ENCODE peak calls at places on chromosome 1, in nine cellular contexts. G, M, E, O, F, J, A, N and X are unnamed samples.

GRCh38 chr1:237258871-237259270 is 216.9 kb downstream of the RYR2 start:
- DNase-seq in F (no peak), G (no peak), J (no peak), E (peak; percentile 32), O (no peak), M (no peak), A (no peak), N (no peak), X (peak; percentile 79)

GRCh38 chr1:151545542-151545941 is 5.4 kb downstream of the TUFT1 start:
- DNase-seq in F (no peak), E (no peak), J (no peak), A (no peak), O (no peak), G (peak; percentile 2), M (no peak), N (no peak), X (no peak)

GRCh38 chr1:95728841-95729240 is 494.8 kb downstream of the RWDD3 start:
- DNase-seq in E (no peak), M (no peak), F (no peak), N (no peak), O (no peak), A (no peak), G (no peak), J (no peak), X (no peak)

GRCh38 chr1:27135920-27136551 is 18.9 kb downstream of the SLC9A1 start:
- DNase-seq in A (no peak), M (no peak), O (no peak), N (no peak), G (peak; percentile 48), J (no peak), F (no peak), E (no peak), X (peak; percentile 67)

GRCh38 chr1:187734427-187734826 is 905.7 kb downstream of the PLA2G4A start:
- DNase-seq in J (no peak), G (no peak), N (no peak), E (no peak), F (no peak), M (no peak), A (no peak), O (no peak), X (no peak)

GRCh38 chr1:51214615-51215131 is 21.4 kb upstream of the RNF11 start:
- DNase-seq in O (no peak), G (peak; percentile 92), J (no peak), E (peak; percentile 43), M (peak; percentile 73), F (no peak), A (no peak), N (no peak), X (no peak)

GRCh38 chr1:211939876-211940468 is 95.4 kb downstream of the INTS7 start:
- DNase-seq in G (no peak), A (no peak), M (no peak), F (no peak), O (no peak), J (no peak), N (no peak), E (no peak), X (no peak)

GRCh38 chr1:150807674-150808073 is 386 bp downstream of the CTSK start:
- DNase-seq in E (no peak), M (no peak), F (no peak), G (peak; percentile 41), O (no peak), J (no peak), N (no peak), A (no peak), X (no peak)

GRCh38 chr1:175822575-175822974 is 79.2 kb upstream of the TNR start:
- DNase-seq in F (no peak), M (no peak), G (peak; percentile 86), O (no peak), E (no peak), A (no peak), J (no peak), N (no peak), X (no peak)

GRCh38 chr1:218298398-218298797 is 13.3 kb downstream of the RRP15 start:
- DNase-seq in J (no peak), F (no peak), M (no peak), E (no peak), A (no peak), G (no peak), N (no peak), O (no peak), X (no peak)

GRCh38 chr1:201172999-201173610 is 17.5 kb upstream of the IGFN1 start:
- DNase-seq in N (no peak), M (no peak), F (no peak), J (no peak), G (peak; percentile 57), A (peak; percentile 52), E (no peak), O (no peak), X (no peak)

GRCh38 chr1:47223174-47223920 is 8.7 kb downstream of the TAL1 start:
- DNase-seq in E (peak; percentile 6), F (no peak), N (no peak), A (no peak), M (no peak), J (no peak), G (no peak), O (no peak), X (no peak)
- H3K27me3 ChIP-seq in E (peaks cover 27% of the 10 kb centered on the region), F (peaks cover 70% of the 10 kb centered on the region), N (peaks cover 38% of the 10 kb centered on the region), A (peaks cover 78% of the 10 kb centered on the region), M (peaks cover 88% of the 10 kb centered on the region), J (peaks cover 71% of the 10 kb centered on the region), G (peaks cover 63% of the 10 kb centered on the region), O (peaks cover 4% of the 10 kb centered on the region), X (no peaks in the 10 kb centered on the region)

GRCh38 chr1:193417420-193417819 is 231.0 kb upstream of the B3GALT2 start:
- DNase-seq in M (no peak), F (no peak), G (peak; percentile 35), N (peak; percentile 79), A (no peak), O (no peak), J (no peak), E (peak; percentile 15), X (no peak)

GRCh38 chr1:193421487-193421886 is 235.1 kb upstream of the B3GALT2 start:
- DNase-seq in G (no peak), J (no peak), N (no peak), O (no peak), F (no peak), A (no peak), E (no peak), M (no peak), X (no peak)

GRCh38 chr1:193417945-193418744 is 231.7 kb upstream of the B3GALT2 start:
- DNase-seq in N (no peak), F (no peak), O (no peak), G (peak; percentile 54), E (no peak), M (no peak), J (no peak), A (no peak), X (no peak)

GRCh38 chr1:193416226-193416625 is 229.8 kb upstream of the B3GALT2 start:
- DNase-seq in A (no peak), E (no peak), J (no peak), N (no peak), G (no peak), F (no peak), M (no peak), O (no peak), X (no peak)

DNA sequence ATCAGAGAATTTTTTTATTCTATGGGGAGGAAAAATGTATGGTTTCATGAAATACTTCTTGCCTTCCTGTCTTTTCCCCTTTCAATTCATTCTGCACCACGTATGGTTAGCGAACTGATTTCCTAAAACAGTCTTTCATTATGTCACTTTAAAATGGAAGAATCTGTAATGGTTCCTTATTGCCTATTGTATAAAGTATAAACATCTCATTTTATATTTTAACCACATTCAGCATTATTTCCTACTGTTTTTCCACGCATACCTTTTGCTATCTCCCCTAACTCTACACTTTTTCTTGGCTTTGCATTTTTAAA is 232.3 kb upstream of the B3GALT2 start:
- DNase-seq in G (no peak), M (no peak), E (no peak), N (no peak), O (no peak), F (no peak), J (no peak), A (no peak), X (no peak)
- H3K4me3 ChIP-seq in G (peak overlapping the region; percentile 78), M (no peak overlapping the region), E (peak overlapping the region; percentile 28), N (peak overlapping the region; percentile 13), O (peak overlapping the region; percentile 25), F (peak overlapping the region; percentile 41), J (no peak overlapping the region), A (peak overlapping the region; percentile 50), X (peak overlapping the region; percentile 64)

DNA sequence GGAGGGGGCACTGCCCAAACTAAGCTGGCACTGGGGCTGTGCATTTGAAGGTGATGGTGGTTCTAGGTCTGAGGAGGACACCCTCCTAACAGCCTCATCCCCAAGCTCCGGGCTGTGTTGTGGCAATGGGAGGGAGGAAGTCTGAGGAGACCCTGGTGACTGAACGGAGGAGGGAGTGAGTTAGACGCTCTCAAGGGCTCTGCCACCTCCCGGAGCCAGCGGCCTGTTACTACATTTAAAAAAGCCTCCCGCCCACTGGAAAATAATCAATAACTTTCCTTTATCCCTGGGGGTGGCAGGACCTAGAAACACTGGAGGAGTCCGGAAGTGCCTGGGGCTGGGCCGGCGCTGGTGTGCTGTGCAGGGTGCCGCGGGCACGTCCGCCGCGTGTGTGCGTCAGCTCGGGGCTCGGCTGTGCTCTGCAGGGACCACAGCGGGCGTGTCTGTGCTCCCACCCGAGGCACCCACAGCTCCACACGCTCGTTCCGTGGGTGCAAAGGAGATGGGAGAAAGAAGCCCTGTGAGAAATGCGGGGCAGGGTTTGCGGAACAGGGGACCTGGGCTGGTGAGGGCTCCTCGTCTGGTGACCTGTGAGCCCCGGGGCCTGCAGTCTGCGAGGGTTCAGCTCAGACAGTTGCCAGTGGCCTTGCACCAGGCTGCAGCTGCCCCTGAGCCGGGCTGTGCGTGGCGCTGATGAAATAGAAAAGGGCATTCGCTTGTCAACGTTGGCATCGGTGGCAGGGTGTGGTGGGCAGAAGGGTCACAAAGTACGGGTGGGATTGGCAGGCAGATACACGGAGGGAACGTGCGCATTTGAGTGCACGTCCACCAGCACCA is 5.3 kb downstream of the SAMD11 start:
- DNase-seq in J (no peak), E (no peak), N (no peak), O (no peak), A (no peak), M (no peak), F (no peak), G (no peak), X (no peak)
- H3K27me3 ChIP-seq in J (peaks cover 77% of the 10 kb centered on the region), E (no peaks in the 10 kb centered on the region), N (peaks cover 30% of the 10 kb centered on the region), O (peaks cover 9% of the 10 kb centered on the region), A (peaks cover 89% of the 10 kb centered on the region), M (peaks cover 4% of the 10 kb centered on the region), F (peaks cover 60% of the 10 kb centered on the region), G (no peaks in the 10 kb centered on the region), X (no peaks in the 10 kb centered on the region)

DNA sequence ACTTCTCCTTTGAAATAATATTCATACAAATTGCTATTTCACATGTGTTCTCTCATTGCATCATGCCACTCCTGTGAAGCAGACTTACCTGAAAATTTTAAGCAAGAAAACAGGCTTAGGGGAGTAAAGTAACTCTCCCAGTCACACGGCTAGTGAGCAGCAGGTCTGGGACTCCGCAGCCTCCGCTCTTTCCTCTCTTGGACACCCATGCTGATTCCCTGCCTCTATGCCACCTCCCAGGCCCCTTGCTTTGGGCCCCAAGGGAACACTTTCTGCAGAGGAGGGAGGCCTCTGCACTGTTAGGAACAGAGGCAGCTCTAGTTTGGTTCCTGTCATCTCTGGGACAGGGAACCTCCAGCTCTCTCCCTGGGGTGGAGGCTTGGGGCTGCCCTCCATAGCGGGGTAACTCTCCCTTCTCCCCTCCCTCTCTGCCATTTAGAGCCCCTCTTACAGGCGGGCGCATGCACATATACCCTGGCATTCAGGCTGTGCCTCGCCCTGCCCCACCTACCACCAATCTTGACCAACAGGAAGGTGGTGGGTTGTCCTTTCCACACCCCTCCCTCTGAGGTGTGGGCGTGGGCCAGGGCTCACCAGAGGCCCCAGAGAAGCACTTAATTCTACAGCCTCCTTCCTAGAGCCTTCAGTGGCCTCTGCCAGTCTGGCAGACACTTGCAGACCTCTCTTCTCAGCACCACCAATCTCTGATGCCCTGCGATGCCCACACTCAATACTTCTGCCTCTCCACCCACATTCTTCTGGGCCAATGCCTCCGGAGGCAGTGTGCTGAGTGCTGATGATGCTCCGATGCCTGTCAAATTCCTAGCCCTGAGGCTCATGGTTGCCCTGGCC is at the start of gene RXFP4:
- DNase-seq in J (no peak), G (peak; percentile 37), A (no peak), F (peak; percentile 77), O (no peak), N (no peak), E (no peak), M (no peak), X (no peak)
- H3K4me3 ChIP-seq in J (no peak within 1 kb of the TSS), G (no peak within 1 kb of the TSS), A (no peak within 1 kb of the TSS), F (peak within 1 kb of the TSS; percentile 15), O (no peak within 1 kb of the TSS), N (no peak within 1 kb of the TSS), E (no peak within 1 kb of the TSS), M (no peak within 1 kb of the TSS), X (no peak within 1 kb of the TSS)